ENCODE peak calls at places on chromosomes 6 and 20, in four cellular contexts. C is stomach, S is GM12878, T is right lobe of liver. P is an unnamed sample.

GRCh38 chr6:126195625-126196236 is 144.2 kb upstream of the CENPW start:
- DNase-seq in T (no peak), C (no peak), S (no peak), P (peak)

GRCh38 chr6:143592335-143592734 is 80.8 kb upstream of the FUCA2 start:
- DNase-seq in S (no peak), C (no peak), T (no peak), P (peak)

GRCh38 chr6:108168980-108169800 is 3.4 kb downstream of the NR2E1 start:
- DNase-seq in C (no peak), T (no peak), S (no peak), P (peak)

GRCh38 chr6:159513914-159514313 is 179.1 kb downstream of the SOD2 start:
- DNase-seq in S (no peak), T (no peak), C (no peak), P (no peak)

GRCh38 chr6:123802351-123802696 is 1.3 kb upstream of the NKAIN2 start:
- DNase-seq in C (no peak), S (no peak), T (no peak), P (no peak)

GRCh38 chr6:148177589-148178233 is 164.9 kb upstream of the SASH1 start:
- DNase-seq in S (no peak), T (peak), C (peak), P (peak)

GRCh38 chr20:32019156-32019510 is 8.9 kb downstream of the CCM2L start:
- DNase-seq in C (no peak), T (no peak), S (no peak), P (no peak)

GRCh38 chr6:5053038-5053437 is 32.1 kb upstream of the PPP1R3G start:
- DNase-seq in C (no peak), S (no peak), T (no peak), P (no peak)

GRCh38 chr6:39330057-39330456 is 7.6 kb upstream of the KCNK16 start:
- DNase-seq in T (no peak), S (peak), C (no peak), P (no peak)

GRCh38 chr20:23647346-23647745 is 9.6 kb upstream of the CST3 start:
- DNase-seq in T (no peak), C (no peak), S (no peak), P (no peak)

GRCh38 chr6:132504757-132505156 is 8.2 kb downstream of the STX7 start:
- DNase-seq in S (no peak), T (no peak), C (peak), P (no peak)

GRCh38 chr20:50449789-50450492 is 60.2 kb upstream of the PTPN1 start:
- DNase-seq in S (peak), T (no peak), C (no peak), P (no peak)

GRCh38 chr20:24147479-24147878 is 158.9 kb upstream of the GGTLC1 start:
- DNase-seq in T (no peak), C (no peak), S (no peak), P (no peak)

GRCh38 chr6:5278571-5279120 is 17.3 kb downstream of the FARS2 start:
- DNase-seq in C (no peak), T (no peak), S (no peak), P (no peak)

GRCh38 chr6:87993331-87993730 is 54.3 kb upstream of the SPACA1 start:
- DNase-seq in S (no peak), C (no peak), T (no peak), P (no peak)

GRCh38 chr6:83057705-83058321 is 7.8 kb downstream of the UBE3D start:
- DNase-seq in T (no peak), S (no peak), C (no peak), P (peak)

GRCh38 chr6:15522856-15523529 is 139.8 kb downstream of the DTNBP1 start:
- DNase-seq in T (no peak), C (peak), S (no peak), P (peak)

GRCh38 chr6:149847943-149848267 is 16.3 kb downstream of the LRP11 start:
- DNase-seq in T (no peak), C (no peak), S (no peak), P (peak)

GRCh38 chr6:3750324-3751018 is 1.0 kb downstream of the PXDC1 start:
- DNase-seq in C (peak), T (peak), S (no peak), P (peak)
- TF ChIP-seq POLR2A in C (no peak), T (peak), S (no peak), P (no peak)

GRCh38 chr6:26156850-26157149 is 69.6 kb downstream of the HFE start:
- DNase-seq in C (no peak), S (no peak), T (no peak), P (no peak)
- TF ChIP-seq POLR2A in C (no peak), S (no peak), T (no peak), P (peak)

DNA sequence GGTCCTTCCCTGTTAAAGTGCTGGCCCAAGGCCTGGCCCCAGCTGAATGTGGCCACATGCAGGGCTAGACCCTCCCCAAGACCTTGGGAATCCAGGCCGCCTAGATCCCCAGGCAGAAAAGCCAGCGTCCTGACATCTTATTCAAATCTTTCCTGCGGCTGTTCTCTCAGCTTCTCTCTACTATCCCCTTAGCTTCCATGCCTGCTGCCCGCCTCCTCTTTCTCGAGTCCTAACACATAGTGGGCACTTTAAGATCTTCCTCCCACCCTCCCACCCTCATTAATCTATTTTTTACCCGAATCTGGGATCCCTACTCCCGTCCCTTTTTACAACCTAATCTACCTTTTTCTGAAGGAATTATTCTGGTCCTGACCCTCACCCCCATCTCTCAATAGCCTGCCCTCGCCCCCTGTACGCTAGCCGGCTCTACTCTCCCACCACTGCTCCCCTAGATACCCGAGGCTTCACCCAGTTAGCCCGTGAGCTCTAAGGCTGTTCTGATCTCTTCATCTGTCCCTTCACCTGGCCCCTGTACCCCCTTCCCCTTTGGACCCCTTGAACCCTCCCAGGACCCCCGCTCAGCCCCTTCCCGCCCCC is at the start of gene CCHCR1:
- DNase-seq in C (no peak), S (no peak), T (no peak), P (peak)
- TF ChIP-seq POLR2A in C (no peak), S (no peak), T (no peak), P (no peak)

GRCh38 chr6:17202526-17202925 is 78.6 kb upstream of the RBM24 start:
- DNase-seq in T (no peak), C (no peak), S (no peak), P (no peak)
- TF ChIP-seq POLR2A in T (no peak), C (no peak), S (no peak), P (no peak)

DNA sequence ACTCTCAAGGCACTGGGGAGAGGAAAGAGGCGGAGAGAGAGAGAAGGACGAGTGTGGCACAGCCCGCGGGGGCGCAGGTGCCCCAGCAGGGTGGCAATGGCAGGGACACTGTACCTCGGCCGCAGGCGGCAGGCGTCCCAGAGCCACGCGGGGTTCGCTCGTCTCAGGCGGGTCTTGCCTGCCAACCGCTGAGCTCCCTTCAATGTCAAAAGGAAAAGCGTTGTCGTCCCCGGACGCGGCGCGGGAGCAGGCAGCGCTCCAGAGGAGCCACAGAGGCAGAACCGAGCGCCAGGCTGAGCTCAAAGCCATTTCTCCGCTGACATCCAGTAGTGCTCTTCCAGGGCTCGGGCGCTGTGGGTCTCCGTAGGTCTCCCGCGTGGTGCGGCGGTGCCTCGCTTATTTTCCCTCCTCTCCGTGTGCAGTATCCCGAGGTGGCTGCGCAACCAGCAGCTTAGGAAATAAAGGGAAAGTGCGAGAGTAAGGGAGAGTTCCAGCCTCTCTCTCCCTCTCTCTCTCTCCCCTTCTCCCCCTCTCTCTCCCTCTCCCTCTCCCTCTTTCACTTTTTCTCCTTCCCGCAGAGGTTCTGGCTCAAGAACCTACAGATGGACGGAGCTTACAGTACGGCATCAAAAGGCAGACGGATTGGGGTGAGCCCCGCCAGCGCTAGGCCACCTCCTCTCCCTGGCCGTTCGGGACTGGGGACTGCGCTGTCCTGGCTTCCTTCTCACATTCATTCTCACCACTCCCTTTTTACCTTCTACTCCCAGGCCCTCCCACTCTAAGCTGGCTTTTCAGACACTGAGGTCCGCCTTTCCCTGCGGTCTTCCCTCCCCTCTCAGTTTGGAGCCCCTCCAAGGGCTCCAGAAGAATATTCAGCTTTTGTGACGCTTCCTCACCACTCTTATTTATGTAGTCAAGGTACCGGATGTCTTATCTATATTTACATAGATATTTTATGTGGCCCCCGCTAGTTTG is at the start of gene LAMA4:
- DNase-seq in T (peak), C (peak), S (no peak), P (no peak)
- TF ChIP-seq POLR2A in T (peak), C (no peak), S (no peak), P (no peak)